ENCODE peak calls at places on chromosomes 13 and 19, in six cellular contexts. P is IMR-90, D is mesendoderm, W is neuronal stem cell, T is H1, Y is mesenchymal stem cell. S is an unnamed sample. For H3K36me3, the result is how much of the 10 kb centered on the place peaks cover.

GRCh38 chr13:105587786-105588185 is 947.7 kb downstream of the EFNB2 start:
- DNase-seq in P (peak), D (peak), W (no peak), T (no peak), Y (no peak), S (peak)

GRCh38 chr19:12034196-12034595 is 1.3 kb downstream of the ZNF433 start:
- DNase-seq in P (no peak), D (no peak), W (no peak), T (no peak), Y (no peak), S (no peak)

GRCh38 chr19:13741893-13742292 is 22.4 kb upstream of the MRI1 start:
- DNase-seq in P (no peak), D (no peak), W (no peak), T (no peak), Y (no peak), S (no peak)

GRCh38 chr13:27372896-27373295 is 51.5 kb upstream of the GTF3A start:
- DNase-seq in P (peak), D (no peak), W (no peak), T (no peak), Y (peak), S (no peak)

GRCh38 chr13:79874396-79875360 is 393.7 kb downstream of the NDFIP2 start:
- DNase-seq in P (peak), D (peak), W (no peak), T (no peak), Y (no peak), S (peak)

GRCh38 chr13:50387124-50387581 is 371.9 kb downstream of the KCNRG start:
- DNase-seq in P (peak), D (peak), W (peak), T (no peak), Y (peak), S (peak)

GRCh38 chr19:55158848-55159793 is 1.6 kb upstream of the TNNI3 start:
- DNase-seq in P (no peak), D (peak), W (no peak), T (no peak), Y (no peak), S (no peak)

GRCh38 chr19:4511300-4512054 is 6.8 kb downstream of the PLIN4 start:
- DNase-seq in P (no peak), D (no peak), W (no peak), T (no peak), Y (no peak), S (no peak)

GRCh38 chr13:96052655-96053002 is 572 bp downstream of the UGGT2 start:
- DNase-seq in P (peak), D (peak), W (no peak), T (no peak), Y (peak), S (peak)

GRCh38 chr19:45352914-45353796 is 12.6 kb downstream of the KLC3 start:
- DNase-seq in P (no peak), D (no peak), W (no peak), T (no peak), Y (no peak), S (no peak)

GRCh38 chr19:45667620-45668341 is at the start of gene GIPR:
- DNase-seq in P (peak), D (peak), W (no peak), T (no peak), Y (peak), S (peak)

GRCh38 chr19:40508739-40509260 is 42.0 kb downstream of the SPTBN4 start:
- DNase-seq in P (no peak), D (no peak), W (no peak), T (no peak), Y (no peak), S (no peak)

GRCh38 chr19:4678881-4679379 is 8.8 kb upstream of the MYDGF start:
- DNase-seq in P (no peak), D (peak), W (no peak), T (peak), Y (peak), S (no peak)

GRCh38 chr13:94433055-94433947 is 46.2 kb downstream of the DCT start:
- DNase-seq in P (no peak), D (peak), W (no peak), T (peak), Y (no peak), S (peak)

GRCh38 chr19:28294395-28294794 is 918.6 kb downstream of the UQCRFS1 start:
- DNase-seq in P (no peak), D (peak), W (no peak), T (no peak), Y (no peak), S (no peak)

GRCh38 chr13:111528513-111528912 is 208.1 kb downstream of the TEX29 start:
- DNase-seq in P (no peak), D (no peak), W (no peak), T (no peak), Y (no peak), S (no peak)

GRCh38 chr19:30386551-30387143 is 14.5 kb downstream of the ZNF536 start:
- DNase-seq in P (no peak), D (no peak), W (no peak), T (no peak), Y (no peak), S (no peak)

GRCh38 chr13:48853381-48854102 is 122.2 kb upstream of the FNDC3A start:
- DNase-seq in P (peak), D (no peak), W (no peak), T (no peak), Y (peak), S (no peak)

GRCh38 chr19:1847684-1848398 is 442 bp downstream of the REXO1 start:
- DNase-seq in P (peak), D (peak), W (no peak), T (no peak), Y (peak), S (peak)

GRCh38 chr13:51727634-51728274 is 76.2 kb downstream of the DHRS12 start:
- DNase-seq in P (no peak), D (no peak), W (no peak), T (no peak), Y (no peak), S (peak)

GRCh38 chr19:35346193-35347052 is 1.3 kb upstream of the FFAR1 start:
- DNase-seq in P (no peak), D (no peak), W (no peak), T (no peak), Y (no peak), S (no peak)

GRCh38 chr13:98075048-98075447 is 67.8 kb upstream of the FARP1 start:
- DNase-seq in P (no peak), D (no peak), W (no peak), T (no peak), Y (no peak), S (no peak)

GRCh38 chr19:41844601-41845000 is at the start of gene LYPD4:
- DNase-seq in P (no peak), D (no peak), W (no peak), T (no peak), Y (no peak), S (no peak)

GRCh38 chr19:11355160-11356073 is at the start of gene PLPPR2:
- DNase-seq in P (peak), D (peak), W (peak), T (peak), Y (peak), S (peak)

GRCh38 chr13:40158218-40158617 is 502.8 kb downstream of the COG6 start:
- DNase-seq in P (no peak), D (no peak), W (no peak), T (no peak), Y (no peak), S (peak)

DNA sequence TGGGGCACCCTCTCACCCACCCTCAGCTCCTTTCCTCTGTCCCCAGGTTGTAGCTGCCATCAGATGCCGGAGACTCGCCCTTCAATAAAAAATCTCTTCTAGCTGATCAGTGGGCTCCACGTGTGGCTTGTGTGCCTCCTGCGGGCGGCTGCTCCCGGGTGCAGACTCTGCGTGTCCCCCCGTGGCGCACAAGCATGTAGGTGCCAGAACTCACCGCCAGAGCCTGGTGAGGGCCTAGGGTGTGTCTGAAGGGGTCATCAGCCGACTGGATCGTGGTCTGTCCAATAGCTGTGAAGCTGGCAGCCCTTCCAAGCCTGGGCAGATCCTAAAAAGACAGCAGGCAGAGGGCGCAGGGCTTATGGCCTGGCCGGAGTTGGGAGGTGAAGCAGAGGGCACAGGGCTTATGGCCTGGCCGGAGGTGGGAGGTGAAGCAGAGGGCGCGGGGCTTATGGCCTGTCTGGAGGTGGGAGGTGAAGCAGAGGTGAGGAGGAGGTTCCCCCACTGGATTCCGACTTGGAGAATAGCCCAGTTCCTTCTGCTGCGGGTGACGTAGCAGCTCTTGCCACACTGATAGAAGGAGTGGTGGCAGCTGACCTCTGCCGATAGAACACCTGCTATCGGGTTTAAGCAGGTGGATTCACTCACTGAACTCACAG is 11.7 kb downstream of the NOP53 start:
- DNase-seq in P (no peak), D (no peak), W (no peak), T (no peak), Y (no peak), S (no peak)
- H3K36me3 ChIP-seq in P (half or more), D (under half), W (under half), T (half or more), Y (half or more), S (half or more)

DNA sequence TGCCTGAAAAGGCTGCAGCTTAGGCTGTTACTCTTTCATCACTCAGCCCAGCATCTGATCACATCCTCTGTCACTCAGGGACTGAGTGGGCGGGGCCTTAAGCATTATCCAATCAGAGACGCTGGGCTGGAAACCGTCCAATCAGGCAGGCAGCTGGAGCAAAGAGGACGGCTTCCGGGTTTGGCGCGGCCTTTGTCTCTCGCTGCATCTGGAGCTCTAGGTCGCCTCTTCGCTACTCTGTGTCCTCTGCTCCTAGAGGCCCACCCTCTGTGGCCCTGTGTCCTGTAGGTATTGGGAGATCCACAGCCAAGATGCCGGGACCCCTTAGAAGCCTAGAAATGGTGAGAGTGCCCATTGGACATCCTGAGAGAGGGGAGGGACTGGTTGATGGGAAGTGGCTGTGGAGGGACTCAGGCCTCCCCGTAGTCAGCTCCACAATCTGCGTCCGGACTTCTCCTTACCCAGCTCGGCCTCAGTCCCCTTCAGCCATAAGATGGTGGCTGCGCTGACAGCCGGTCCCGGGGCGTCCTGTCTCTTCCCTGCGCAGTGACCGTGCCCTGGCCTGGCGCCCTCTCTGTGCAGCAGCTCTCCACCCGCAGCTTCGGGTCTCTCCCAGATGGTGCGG is at the start of gene ZNF486:
- DNase-seq in P (peak), D (peak), W (peak), T (peak), Y (peak), S (peak)
- H2BK120ac ChIP-seq in P (no peak), D (no peak), W (no peak), T (no peak), Y (no peak), S (peak)

GRCh38 chr19:49641688-49642487 is at the start of gene SCAF1:
- DNase-seq in P (peak), D (peak), W (peak), T (peak), Y (peak), S (peak)
- H2BK5ac ChIP-seq in P (peak), D (peak), W (peak), T (peak), Y (peak), S (peak)

GRCh38 chr19:38653028-38653571 is 5.7 kb downstream of the ACTN4 start:
- DNase-seq in P (peak), D (no peak), W (no peak), T (no peak), Y (peak), S (peak)
- H3K36me3 ChIP-seq in P (under half), D (under half), W (under half), T (under half), Y (under half), S (under half)